ENCODE peak calls at places on chromosome 19, in nine cellular contexts. K is dorsolateral prefrontal cortex; C is T-helper 2 cell; Y is hepatocyte; W is B cell; X is activated effector memory CD4-positive, alpha-beta T cell treated with anti-CD3 and anti-CD28 coated beads, Interleukin-2, amount 50 U/mL, for 16 hours; G is lung; L is HT-29; R is fibroblast of pulmonary artery. V is an unnamed sample.

GRCh38 chr19:33887891-33888290 is 91.2 kb downstream of the KCTD15 start:
- DNase-seq in C (no peak), K (no peak), R (no peak), Y (no peak), W (no peak), X (no peak), G (no peak), L (no peak), V (no peak)

GRCh38 chr19:52248256-52248655 is 21.1 kb upstream of the ZNF766 start:
- DNase-seq in L (peak; percentile 55), W (peak; percentile 54), C (peak; percentile 40), K (no peak), R (peak; percentile 51), Y (peak; percentile 55), G (peak; percentile 64), X (peak; percentile 85), V (peak; percentile 66)

GRCh38 chr19:58021541-58022282 is 12.1 kb upstream of the ZSCAN1 start:
- DNase-seq in W (peak; percentile 79), L (peak; percentile 40), X (no peak), G (peak; percentile 37), R (peak; percentile 50), C (no peak), K (no peak), Y (peak; percentile 55), V (no peak)

GRCh38 chr19:42172261-42172660 is 40.0 kb upstream of the POU2F2 start:
- DNase-seq in K (no peak), G (no peak), C (no peak), R (no peak), L (peak; percentile 80), Y (peak; percentile 64), X (no peak), W (no peak), V (no peak)

GRCh38 chr19:6516018-6516658 is 14.0 kb upstream of the TUBB4A start:
- DNase-seq in K (peak; percentile 84), L (peak; percentile 87), X (peak; percentile 87), G (peak; percentile 97), W (peak; percentile 66), R (peak; percentile 93), Y (peak; percentile 98), C (peak; percentile 57), V (peak; percentile 95)

GRCh38 chr19:42362342-42362741 is 27.8 kb downstream of the CNFN start:
- DNase-seq in G (no peak), W (no peak), R (no peak), K (no peak), C (no peak), L (no peak), Y (peak; percentile 2), X (no peak), V (no peak)

GRCh38 chr19:40759352-40759751 is 8.3 kb downstream of the SNRPA start:
- DNase-seq in G (no peak), L (no peak), Y (no peak), W (no peak), X (no peak), K (no peak), C (no peak), R (no peak), V (no peak)

GRCh38 chr19:54188224-54188871 is 1.0 kb downstream of the MBOAT7 start:
- DNase-seq in X (peak; percentile 91), C (peak; percentile 54), K (no peak), G (peak; percentile 47), Y (peak; percentile 79), W (peak; percentile 34), R (peak; percentile 42), L (peak; percentile 79), V (peak; percentile 65)

GRCh38 chr19:5148794-5149190 is 179.9 kb downstream of the KDM4B start:
- DNase-seq in Y (peak; percentile 7), K (no peak), G (no peak), W (no peak), L (no peak), R (no peak), C (no peak), X (no peak), V (no peak)

GRCh38 chr19:38805180-38805579 is 7.6 kb downstream of the LGALS4 start:
- DNase-seq in G (no peak), C (no peak), K (no peak), Y (no peak), R (peak; percentile 12), L (no peak), X (no peak), W (no peak), V (no peak)

GRCh38 chr19:51107406-51108065 is 673 bp downstream of the CTU1 start:
- DNase-seq in K (no peak), L (no peak), R (peak; percentile 25), G (no peak), W (no peak), C (no peak), Y (peak; percentile 54), X (no peak), V (no peak)